ENCODE peak calls at places on chromosomes 6 and 20, in four cellular contexts. One of them, this sample, is unnamed. For H3K36me3, the result is how much of the 10 kb centered on the place peaks cover.

GRCh38 chr6:3247255-3248146 is 11.2 kb upstream of the PSMG4 start:
- DNase-seq in testis: peak
- DNase-seq in breast epithelium: no peak
- DNase-seq in IMR-90: peak
- DNase-seq in this sample: no peak

GRCh38 chr6:47033029-47033796 is 8.9 kb downstream of the ADGRF1 start:
- DNase-seq in testis: no peak
- DNase-seq in breast epithelium: no peak
- DNase-seq in IMR-90: no peak
- DNase-seq in this sample: no peak

GRCh38 chr6:158772851-158773371 is 46.3 kb downstream of the EZR start:
- DNase-seq in testis: no peak
- DNase-seq in breast epithelium: no peak
- DNase-seq in IMR-90: no peak
- DNase-seq in this sample: no peak

GRCh38 chr6:21800330-21800729 is 206.8 kb downstream of the SOX4 start:
- DNase-seq in testis: no peak
- DNase-seq in breast epithelium: no peak
- DNase-seq in IMR-90: no peak
- DNase-seq in this sample: no peak

GRCh38 chr6:22785036-22785435 is 215.7 kb downstream of the HDGFL1 start:
- DNase-seq in testis: no peak
- DNase-seq in breast epithelium: no peak
- DNase-seq in IMR-90: peak
- DNase-seq in this sample: no peak

GRCh38 chr20:58661298-58662141 is 10.4 kb downstream of the STX16 start:
- DNase-seq in testis: no peak
- DNase-seq in breast epithelium: no peak
- DNase-seq in IMR-90: no peak
- DNase-seq in this sample: no peak

GRCh38 chr6:111925296-111925695 is 52.0 kb upstream of the FYN start:
- DNase-seq in testis: no peak
- DNase-seq in breast epithelium: no peak
- DNase-seq in IMR-90: peak
- DNase-seq in this sample: no peak

GRCh38 chr6:112122758-112123157 is 35.4 kb downstream of the FAM229B start:
- DNase-seq in testis: no peak
- DNase-seq in breast epithelium: no peak
- DNase-seq in IMR-90: no peak
- DNase-seq in this sample: no peak

GRCh38 chr20:33061626-33062025 is 7.9 kb downstream of the BPIFB3 start:
- DNase-seq in testis: no peak
- DNase-seq in breast epithelium: no peak
- DNase-seq in IMR-90: no peak
- DNase-seq in this sample: no peak

GRCh38 chr6:133512410-133513016 is 271.4 kb downstream of the EYA4 start:
- DNase-seq in testis: peak
- DNase-seq in breast epithelium: no peak
- DNase-seq in IMR-90: peak
- DNase-seq in this sample: no peak

GRCh38 chr6:9224539-9224938 is 789.2 kb upstream of the SLC35B3 start:
- DNase-seq in testis: no peak
- DNase-seq in breast epithelium: no peak
- DNase-seq in IMR-90: no peak
- DNase-seq in this sample: no peak

GRCh38 chr6:2945069-2945452 is 26.3 kb downstream of the SERPINB6 start:
- DNase-seq in testis: peak
- DNase-seq in breast epithelium: no peak
- DNase-seq in IMR-90: no peak
- DNase-seq in this sample: no peak

GRCh38 chr6:115977220-115977619 is 83.5 kb downstream of the FRK start:
- DNase-seq in testis: no peak
- DNase-seq in breast epithelium: no peak
- DNase-seq in IMR-90: no peak
- DNase-seq in this sample: no peak

GRCh38 chr6:164200071-164200470 is 785.6 kb downstream of the QKI start:
- DNase-seq in testis: no peak
- DNase-seq in breast epithelium: no peak
- DNase-seq in IMR-90: no peak
- DNase-seq in this sample: no peak

GRCh38 chr20:15699431-15700146 is 873.7 kb downstream of the KIF16B start:
- DNase-seq in testis: peak
- DNase-seq in breast epithelium: no peak
- DNase-seq in IMR-90: no peak
- DNase-seq in this sample: no peak

GRCh38 chr20:62668441-62669027 is 26.2 kb downstream of the SLCO4A1 start:
- DNase-seq in testis: peak
- DNase-seq in breast epithelium: peak
- DNase-seq in IMR-90: peak
- DNase-seq in this sample: peak

GRCh38 chr6:74749211-74750142 is 456.4 kb downstream of the COL12A1 start:
- DNase-seq in testis: no peak
- DNase-seq in breast epithelium: no peak
- DNase-seq in IMR-90: no peak
- DNase-seq in this sample: no peak

GRCh38 chr6:125986295-125986955 is at the start of gene TRMT11:
- DNase-seq in testis: peak
- DNase-seq in breast epithelium: peak
- DNase-seq in IMR-90: peak
- DNase-seq in this sample: peak
- TF ChIP-seq POLR2A in testis: no peak
- TF ChIP-seq POLR2A in breast epithelium: peak
- TF ChIP-seq POLR2A in IMR-90: peak
- TF ChIP-seq POLR2A in this sample: peak

GRCh38 chr6:83921315-83921714 is 61.8 kb downstream of the CYB5R4 start:
- DNase-seq in testis: no peak
- DNase-seq in breast epithelium: no peak
- DNase-seq in IMR-90: no peak
- DNase-seq in this sample: no peak
- TF ChIP-seq CTCF in testis: no peak
- TF ChIP-seq CTCF in breast epithelium: no peak
- TF ChIP-seq CTCF in IMR-90: no peak
- TF ChIP-seq CTCF in this sample: no peak

GRCh38 chr6:35465646-35466045 is 2.6 kb upstream of the RPL10A start:
- DNase-seq in testis: no peak
- DNase-seq in breast epithelium: no peak
- DNase-seq in IMR-90: no peak
- DNase-seq in this sample: no peak
- H3K36me3 ChIP-seq in testis: under half
- H3K36me3 ChIP-seq in breast epithelium: under half
- H3K36me3 ChIP-seq in IMR-90: under half
- H3K36me3 ChIP-seq in this sample: under half

DNA sequence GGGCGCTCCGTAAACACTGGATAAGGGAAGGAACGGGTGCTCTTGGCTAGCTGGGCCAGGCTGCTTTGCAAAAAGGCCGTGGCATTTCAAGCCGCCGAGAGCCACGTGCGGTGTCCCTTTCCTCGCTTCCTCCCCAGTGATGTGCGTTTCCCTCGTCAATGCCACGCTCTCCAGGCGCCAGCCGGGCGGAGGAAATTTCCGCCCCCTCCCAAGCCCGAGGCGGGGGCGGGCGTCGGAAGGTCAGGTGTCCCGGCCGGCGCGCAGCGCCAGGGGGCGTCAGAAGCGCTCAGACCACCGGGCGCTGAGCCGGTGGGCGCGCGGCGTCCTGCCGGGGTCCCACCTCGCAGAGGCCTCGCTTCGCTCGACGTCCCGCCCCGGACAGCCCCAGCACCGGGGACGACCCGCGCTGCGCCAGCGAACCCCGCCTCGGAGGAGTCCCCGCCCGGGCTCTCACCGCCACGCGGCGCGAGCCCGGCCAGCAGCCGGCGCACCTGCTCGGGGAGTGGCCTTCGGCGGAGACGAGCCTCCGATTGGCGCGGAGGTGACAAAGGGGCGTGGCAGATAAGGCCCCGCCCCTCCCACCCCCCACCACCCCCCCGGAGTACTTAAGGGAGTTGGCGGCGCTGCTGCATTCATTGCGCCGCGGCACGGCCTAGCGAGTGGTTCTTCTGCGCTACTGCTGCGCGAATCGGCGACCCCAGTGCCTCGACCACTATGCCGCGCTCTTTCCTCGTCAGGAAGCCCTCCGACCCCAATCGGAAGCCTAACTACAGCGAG is at the start of gene SNAI1:
- DNase-seq in testis: peak
- DNase-seq in breast epithelium: peak
- DNase-seq in IMR-90: peak
- DNase-seq in this sample: peak
- TF ChIP-seq POLR2A in testis: no peak
- TF ChIP-seq POLR2A in breast epithelium: peak
- TF ChIP-seq POLR2A in IMR-90: peak
- TF ChIP-seq POLR2A in this sample: peak

GRCh38 chr6:142845624-142846458 is 99.1 kb downstream of the HIVEP2 start:
- DNase-seq in testis: peak
- DNase-seq in breast epithelium: peak
- DNase-seq in IMR-90: peak
- DNase-seq in this sample: peak
- TF ChIP-seq CTCF in testis: no peak
- TF ChIP-seq CTCF in breast epithelium: no peak
- TF ChIP-seq CTCF in IMR-90: no peak
- TF ChIP-seq CTCF in this sample: peak

GRCh38 chr20:49633643-49634042 is 65.7 kb upstream of the PTGIS start:
- DNase-seq in testis: no peak
- DNase-seq in breast epithelium: no peak
- DNase-seq in IMR-90: no peak
- DNase-seq in this sample: no peak
- H3K36me3 ChIP-seq in testis: under half
- H3K36me3 ChIP-seq in breast epithelium: under half
- H3K36me3 ChIP-seq in IMR-90: under half
- H3K36me3 ChIP-seq in this sample: under half

This sample was measured in gastrocnemius medialis.